ENCODE peak calls at places on chromosomes 1 and 21, in six cellular contexts. One of them, this sample, is unnamed.

GRCh38 chr1:167273027-167273800 is 52.5 kb downstream of the POU2F1 start:
- DNase-seq in tibial nerve: no peak
- DNase-seq in RWPE1: no peak
- DNase-seq in lower lobe of right lung: no peak
- DNase-seq in AG10803: peak
- DNase-seq in A673: peak
- DNase-seq in this sample: no peak

GRCh38 chr1:193111641-193112090 is 6.5 kb upstream of the GLRX2 start:
- DNase-seq in tibial nerve: peak
- DNase-seq in RWPE1: no peak
- DNase-seq in lower lobe of right lung: peak
- DNase-seq in AG10803: peak
- DNase-seq in A673: peak
- DNase-seq in this sample: no peak

GRCh38 chr1:230943048-230943593 is 35.5 kb downstream of the TTC13 start:
- DNase-seq in tibial nerve: no peak
- DNase-seq in RWPE1: no peak
- DNase-seq in lower lobe of right lung: no peak
- DNase-seq in AG10803: no peak
- DNase-seq in A673: no peak
- DNase-seq in this sample: no peak

GRCh38 chr1:34164510-34165381 is at the start of gene CSMD2:
- DNase-seq in tibial nerve: no peak
- DNase-seq in RWPE1: peak
- DNase-seq in lower lobe of right lung: no peak
- DNase-seq in AG10803: peak
- DNase-seq in A673: peak
- DNase-seq in this sample: no peak

GRCh38 chr1:216140650-216141547 is 282.3 kb downstream of the USH2A start:
- DNase-seq in tibial nerve: no peak
- DNase-seq in RWPE1: no peak
- DNase-seq in lower lobe of right lung: no peak
- DNase-seq in AG10803: peak
- DNase-seq in A673: peak
- DNase-seq in this sample: no peak

GRCh38 chr21:32392880-32393676 is at the start of gene URB1:
- DNase-seq in tibial nerve: peak
- DNase-seq in RWPE1: peak
- DNase-seq in lower lobe of right lung: peak
- DNase-seq in AG10803: peak
- DNase-seq in A673: peak
- DNase-seq in this sample: peak

GRCh38 chr1:211320980-211321379 is 5.7 kb upstream of the TRAF5 start:
- DNase-seq in tibial nerve: no peak
- DNase-seq in RWPE1: peak
- DNase-seq in lower lobe of right lung: no peak
- DNase-seq in AG10803: no peak
- DNase-seq in A673: no peak
- DNase-seq in this sample: no peak

GRCh38 chr1:23601104-23601967 is 42.0 kb upstream of the ID3 start:
- DNase-seq in tibial nerve: no peak
- DNase-seq in RWPE1: no peak
- DNase-seq in lower lobe of right lung: no peak
- DNase-seq in AG10803: no peak
- DNase-seq in A673: no peak
- DNase-seq in this sample: no peak

GRCh38 chr1:6352138-6352563 is 41.4 kb downstream of the ACOT7 start:
- DNase-seq in tibial nerve: no peak
- DNase-seq in RWPE1: peak
- DNase-seq in lower lobe of right lung: no peak
- DNase-seq in AG10803: no peak
- DNase-seq in A673: no peak
- DNase-seq in this sample: no peak

GRCh38 chr1:110069302-110070281 is 880 bp downstream of the ALX3 start:
- DNase-seq in tibial nerve: no peak
- DNase-seq in RWPE1: no peak
- DNase-seq in lower lobe of right lung: no peak
- DNase-seq in AG10803: no peak
- DNase-seq in A673: no peak
- DNase-seq in this sample: no peak

GRCh38 chr1:109864063-109864822 is 46.4 kb upstream of the CSF1 start:
- DNase-seq in tibial nerve: no peak
- DNase-seq in RWPE1: no peak
- DNase-seq in lower lobe of right lung: no peak
- DNase-seq in AG10803: peak
- DNase-seq in A673: peak
- DNase-seq in this sample: no peak

GRCh38 chr1:4267381-4268261 is 367.5 kb upstream of the C1orf174 start:
- DNase-seq in tibial nerve: no peak
- DNase-seq in RWPE1: no peak
- DNase-seq in lower lobe of right lung: no peak
- DNase-seq in AG10803: no peak
- DNase-seq in A673: no peak
- DNase-seq in this sample: no peak

GRCh38 chr1:34790985-34791384 is 1.8 kb upstream of the GJA4 start:
- DNase-seq in tibial nerve: no peak
- DNase-seq in RWPE1: no peak
- DNase-seq in lower lobe of right lung: no peak
- DNase-seq in AG10803: no peak
- DNase-seq in A673: no peak
- DNase-seq in this sample: no peak

GRCh38 chr1:74731399-74732052 is 1.3 kb downstream of the CRYZ start:
- DNase-seq in tibial nerve: no peak
- DNase-seq in RWPE1: no peak
- DNase-seq in lower lobe of right lung: no peak
- DNase-seq in AG10803: no peak
- DNase-seq in A673: no peak
- DNase-seq in this sample: no peak

GRCh38 chr1:213779228-213779627 is 208.5 kb upstream of the PROX1 start:
- DNase-seq in tibial nerve: no peak
- DNase-seq in RWPE1: peak
- DNase-seq in lower lobe of right lung: no peak
- DNase-seq in AG10803: no peak
- DNase-seq in A673: no peak
- DNase-seq in this sample: no peak

GRCh38 chr1:219298581-219299148 is 125.0 kb downstream of the LYPLAL1 start:
- DNase-seq in tibial nerve: no peak
- DNase-seq in RWPE1: no peak
- DNase-seq in lower lobe of right lung: no peak
- DNase-seq in AG10803: peak
- DNase-seq in A673: no peak
- DNase-seq in this sample: no peak

GRCh38 chr1:219296916-219297315 is 123.2 kb downstream of the LYPLAL1 start:
- DNase-seq in tibial nerve: no peak
- DNase-seq in RWPE1: no peak
- DNase-seq in lower lobe of right lung: no peak
- DNase-seq in AG10803: no peak
- DNase-seq in A673: no peak
- DNase-seq in this sample: no peak

GRCh38 chr1:219299420-219299819 is 125.7 kb downstream of the LYPLAL1 start:
- DNase-seq in tibial nerve: no peak
- DNase-seq in RWPE1: no peak
- DNase-seq in lower lobe of right lung: no peak
- DNase-seq in AG10803: no peak
- DNase-seq in A673: no peak
- DNase-seq in this sample: no peak

GRCh38 chr1:219294251-219294650 is 120.6 kb downstream of the LYPLAL1 start:
- DNase-seq in tibial nerve: no peak
- DNase-seq in RWPE1: no peak
- DNase-seq in lower lobe of right lung: no peak
- DNase-seq in AG10803: no peak
- DNase-seq in A673: no peak
- DNase-seq in this sample: no peak

DNA sequence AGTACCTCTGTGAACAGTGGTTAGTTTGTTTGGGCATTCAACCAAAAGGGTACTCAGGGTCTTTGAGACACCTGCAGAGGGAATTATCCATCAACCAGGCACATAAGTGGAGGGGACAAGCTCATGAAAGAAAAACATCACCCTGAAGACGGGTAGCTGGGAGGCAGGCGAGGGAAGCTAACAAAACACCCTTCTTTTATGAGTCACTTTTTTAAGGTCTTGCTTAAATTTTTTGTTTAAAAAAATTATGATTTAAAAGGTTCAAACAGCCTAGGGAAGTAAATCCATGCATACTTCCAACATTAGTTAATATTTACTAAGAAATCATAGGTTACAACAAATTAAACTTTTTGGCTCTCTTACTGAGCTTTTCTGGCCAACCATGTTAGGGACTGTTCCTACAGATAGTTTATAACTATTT is 122.8 kb downstream of the LYPLAL1 start:
- DNase-seq in tibial nerve: no peak
- DNase-seq in RWPE1: no peak
- DNase-seq in lower lobe of right lung: no peak
- DNase-seq in AG10803: no peak
- DNase-seq in A673: no peak
- DNase-seq in this sample: no peak
- TF ChIP-seq CTCF in tibial nerve: no peak
- TF ChIP-seq CTCF in RWPE1: no peak
- TF ChIP-seq CTCF in lower lobe of right lung: no peak
- TF ChIP-seq CTCF in AG10803: no peak
- TF ChIP-seq CTCF in A673: no peak
- TF ChIP-seq CTCF in this sample: no peak

DNA sequence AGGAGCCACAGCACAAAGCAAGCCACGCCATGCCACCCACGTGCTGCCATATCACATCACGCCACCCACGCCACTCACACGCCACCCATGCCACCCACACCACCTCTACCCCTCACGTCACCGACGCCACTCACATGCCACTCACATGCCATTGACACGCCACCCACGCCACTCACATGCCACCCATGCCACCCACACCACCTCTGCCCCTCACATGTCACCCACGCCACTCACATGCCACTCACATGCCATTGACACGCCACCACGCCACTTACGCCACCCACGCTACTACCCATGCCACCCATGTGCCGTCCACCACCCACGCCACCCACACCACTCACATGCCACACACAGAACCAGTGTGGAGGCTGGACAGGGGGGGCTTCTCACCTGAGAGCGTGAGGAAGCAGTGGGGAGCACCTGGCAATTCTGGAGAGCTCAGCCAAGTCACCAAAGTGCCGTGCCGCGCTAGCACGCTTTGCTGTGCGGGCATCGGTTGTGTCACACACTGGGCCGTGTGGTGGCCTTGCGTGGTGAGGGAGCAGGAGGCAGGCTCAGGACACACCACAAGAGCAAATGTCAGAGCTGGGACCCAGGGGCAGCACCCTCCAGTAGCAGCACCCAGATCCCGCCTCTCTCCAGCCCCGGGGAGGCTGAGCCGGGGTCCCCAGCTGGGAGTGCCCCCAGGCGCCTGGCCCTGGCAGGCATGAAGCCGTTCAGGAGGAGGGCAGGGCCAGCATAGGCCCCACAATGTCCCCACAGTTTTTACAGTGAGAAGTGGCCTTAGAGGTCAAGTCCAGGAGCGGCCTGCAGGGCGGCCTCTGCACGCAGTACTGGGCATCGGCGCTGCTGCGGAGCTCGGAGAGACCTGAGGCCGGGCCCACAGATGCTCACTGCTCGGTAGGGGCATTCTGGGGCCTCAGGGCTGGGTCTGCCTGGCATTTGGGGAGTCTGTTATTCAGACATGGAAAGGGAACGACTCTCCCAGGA is 70.0 kb downstream of the AGPAT3 start:
- DNase-seq in tibial nerve: no peak
- DNase-seq in RWPE1: no peak
- DNase-seq in lower lobe of right lung: no peak
- DNase-seq in AG10803: no peak
- DNase-seq in A673: no peak
- DNase-seq in this sample: no peak
- TF ChIP-seq CTCF in tibial nerve: no peak
- TF ChIP-seq CTCF in RWPE1: no peak
- TF ChIP-seq CTCF in lower lobe of right lung: no peak
- TF ChIP-seq CTCF in AG10803: no peak
- TF ChIP-seq CTCF in A673: no peak
- TF ChIP-seq CTCF in this sample: no peak

DNA sequence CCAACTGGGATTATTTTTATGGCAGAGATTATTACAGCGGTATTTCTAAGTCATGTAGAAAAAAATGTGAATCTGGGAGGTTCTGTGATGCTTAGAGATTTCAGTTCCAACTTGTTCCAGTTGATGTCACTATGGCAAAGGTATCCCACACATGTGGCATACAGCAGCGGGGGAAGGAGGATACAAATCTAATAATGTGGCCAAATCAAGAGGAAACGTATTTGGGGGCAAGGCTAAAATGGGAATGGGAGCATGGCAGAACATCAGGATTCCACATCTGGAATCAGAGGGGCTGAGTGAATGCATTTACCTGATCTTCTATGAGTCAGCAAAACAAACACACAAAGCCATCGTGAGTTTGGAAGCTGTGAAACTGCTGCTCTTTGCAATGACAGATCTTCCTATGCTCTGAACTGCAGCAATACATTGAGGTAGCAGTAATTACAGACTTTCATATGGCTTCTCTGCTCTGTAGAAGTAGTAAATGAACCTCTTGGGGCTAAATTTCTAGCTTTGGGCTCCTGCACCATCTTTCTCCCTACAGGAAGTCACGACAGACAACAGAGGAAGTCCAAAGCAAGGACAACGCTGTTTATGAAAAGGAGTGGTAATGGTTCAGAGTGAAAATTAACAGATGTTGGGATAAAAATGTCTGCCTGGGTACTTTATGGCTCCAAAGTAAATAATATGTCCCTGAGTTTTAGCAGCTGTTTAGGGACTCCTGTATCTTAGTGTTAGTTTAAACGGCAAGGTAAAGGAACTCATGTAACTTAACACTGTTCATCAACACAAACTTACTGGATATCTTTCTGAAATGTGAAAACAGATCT is 55.6 kb downstream of the GABPA start:
- DNase-seq in tibial nerve: no peak
- DNase-seq in RWPE1: peak
- DNase-seq in lower lobe of right lung: no peak
- DNase-seq in AG10803: peak
- DNase-seq in A673: peak
- DNase-seq in this sample: no peak
- TF ChIP-seq CTCF in tibial nerve: peak
- TF ChIP-seq CTCF in RWPE1: peak
- TF ChIP-seq CTCF in lower lobe of right lung: peak
- TF ChIP-seq CTCF in AG10803: peak
- TF ChIP-seq CTCF in A673: peak
- TF ChIP-seq CTCF in this sample: no peak

GRCh38 chr1:245041058-245041698 is 113.6 kb upstream of the KIF26B start:
- DNase-seq in tibial nerve: no peak
- DNase-seq in RWPE1: no peak
- DNase-seq in lower lobe of right lung: no peak
- DNase-seq in AG10803: no peak
- DNase-seq in A673: no peak
- DNase-seq in this sample: no peak

GRCh38 chr1:245043617-245043952 is 111.2 kb upstream of the KIF26B start:
- DNase-seq in tibial nerve: no peak
- DNase-seq in RWPE1: no peak
- DNase-seq in lower lobe of right lung: no peak
- DNase-seq in AG10803: no peak
- DNase-seq in A673: no peak
- DNase-seq in this sample: no peak

GRCh38 chr1:245046764-245047163 is 108.0 kb upstream of the KIF26B start:
- DNase-seq in tibial nerve: no peak
- DNase-seq in RWPE1: no peak
- DNase-seq in lower lobe of right lung: no peak
- DNase-seq in AG10803: no peak
- DNase-seq in A673: no peak
- DNase-seq in this sample: no peak

GRCh38 chr1:245045087-245045881 is 109.5 kb upstream of the KIF26B start:
- DNase-seq in tibial nerve: no peak
- DNase-seq in RWPE1: no peak
- DNase-seq in lower lobe of right lung: no peak
- DNase-seq in AG10803: peak
- DNase-seq in A673: no peak
- DNase-seq in this sample: no peak

GRCh38 chr1:245046310-245046709 is 108.5 kb upstream of the KIF26B start:
- DNase-seq in tibial nerve: no peak
- DNase-seq in RWPE1: no peak
- DNase-seq in lower lobe of right lung: no peak
- DNase-seq in AG10803: no peak
- DNase-seq in A673: no peak
- DNase-seq in this sample: no peak
- TF ChIP-seq CTCF in tibial nerve: no peak
- TF ChIP-seq CTCF in RWPE1: no peak
- TF ChIP-seq CTCF in lower lobe of right lung: no peak
- TF ChIP-seq CTCF in AG10803: no peak
- TF ChIP-seq CTCF in A673: no peak
- TF ChIP-seq CTCF in this sample: no peak

This sample was measured in natural killer cell.